ENCODE peak calls at places on chromosomes 16 and 17, in nine cellular contexts. A, K, Z, X, S, F, U, I and N are unnamed samples.

GRCh38 chr17:42133461-42134041 is 10.9 kb downstream of the HSPB9 start:
- DNase-seq in A (no peak), K (no peak), Z (no peak), X (no peak), S (no peak), F (peak; percentile 64), U (no peak), I (no peak), N (peak; percentile 92)

GRCh38 chr16:57568173-57568678 is 25.8 kb downstream of the ADGRG5 start:
- DNase-seq in A (no peak), K (no peak), Z (no peak), X (no peak), S (no peak), F (no peak), U (no peak), I (no peak), N (no peak)

GRCh38 chr16:12461201-12461600 is 342.5 kb downstream of the CPPED1 start:
- DNase-seq in A (no peak), K (no peak), Z (no peak), X (no peak), S (peak; percentile 63), F (no peak), U (no peak), I (no peak), N (no peak)

GRCh38 chr17:72409405-72410002 is 288.7 kb downstream of the SOX9 start:
- DNase-seq in A (no peak), K (no peak), Z (no peak), X (no peak), S (no peak), F (no peak), U (no peak), I (no peak), N (no peak)

GRCh38 chr16:31382485-31383161 is 10.5 kb upstream of the ITGAD start:
- DNase-seq in A (peak; percentile 49), K (peak; percentile 60), Z (peak; percentile 31), X (peak; percentile 94), S (peak; percentile 6), F (peak; percentile 68), U (no peak), I (peak; percentile 67), N (peak; percentile 17)

GRCh38 chr16:17529982-17530760 is 59.4 kb upstream of the XYLT1 start:
- DNase-seq in A (no peak), K (no peak), Z (no peak), X (no peak), S (no peak), F (peak; percentile 8), U (no peak), I (no peak), N (peak; percentile 3)

GRCh38 chr17:1431631-1432104 is 24.4 kb downstream of the CRK start:
- DNase-seq in A (no peak), K (no peak), Z (no peak), X (no peak), S (no peak), F (no peak), U (no peak), I (no peak), N (no peak)

GRCh38 chr16:84689126-84689525 is 10.7 kb upstream of the USP10 start:
- DNase-seq in A (peak; percentile 93), K (no peak), Z (peak; percentile 89), X (no peak), S (peak; percentile 95), F (no peak), U (no peak), I (no peak), N (no peak)

GRCh38 chr17:50212121-50212843 is 10.9 kb upstream of the COL1A1 start:
- DNase-seq in A (peak; percentile 92), K (no peak), Z (no peak), X (no peak), S (peak; percentile 84), F (peak; percentile 41), U (no peak), I (no peak), N (no peak)

GRCh38 chr17:28074010-28074409 is 31.5 kb downstream of the NLK start:
- DNase-seq in A (no peak), K (no peak), Z (no peak), X (no peak), S (no peak), F (no peak), U (no peak), I (no peak), N (no peak)

GRCh38 chr16:30185683-30186421 is 2.5 kb downstream of the CORO1A start:
- DNase-seq in A (no peak), K (no peak), Z (no peak), X (peak; percentile 94), S (no peak), F (peak; percentile 73), U (no peak), I (peak; percentile 63), N (peak; percentile 96)

GRCh38 chr16:67528222-67528869 is at the start of gene RIPOR1:
- DNase-seq in A (peak; percentile 28), K (peak; percentile 42), Z (no peak), X (no peak), S (no peak), F (peak; percentile 62), U (no peak), I (peak; percentile 65), N (no peak)

GRCh38 chr16:67531247-67531646 is 2.6 kb downstream of the RIPOR1 start:
- DNase-seq in A (no peak), K (no peak), Z (no peak), X (no peak), S (no peak), F (no peak), U (no peak), I (no peak), N (no peak)

GRCh38 chr16:67530013-67530939 is 1.6 kb downstream of the RIPOR1 start:
- DNase-seq in A (peak; percentile 73), K (no peak), Z (peak; percentile 68), X (no peak), S (peak; percentile 85), F (peak; percentile 76), U (no peak), I (peak; percentile 65), N (no peak)

GRCh38 chr16:67529639-67530012 is 997 bp downstream of the RIPOR1 start:
- DNase-seq in A (no peak), K (no peak), Z (no peak), X (no peak), S (peak; percentile 25), F (no peak), U (no peak), I (no peak), N (no peak)

GRCh38 chr16:67528870-67529638 is 425 bp downstream of the RIPOR1 start:
- DNase-seq in A (peak; percentile 43), K (peak; percentile 49), Z (no peak), X (no peak), S (peak; percentile 48), F (peak; percentile 48), U (no peak), I (no peak), N (no peak)
- H3K4me3 ChIP-seq in A (peak overlapping the region; percentile 89), K (peak overlapping the region; percentile 73), Z (peak overlapping the region; percentile 78), X (peak overlapping the region; percentile 95), S (peak overlapping the region; percentile 88), F (peak overlapping the region; percentile 68), U (peak overlapping the region; percentile 53), I (peak overlapping the region; percentile 93), N (peak overlapping the region; percentile 57)

DNA sequence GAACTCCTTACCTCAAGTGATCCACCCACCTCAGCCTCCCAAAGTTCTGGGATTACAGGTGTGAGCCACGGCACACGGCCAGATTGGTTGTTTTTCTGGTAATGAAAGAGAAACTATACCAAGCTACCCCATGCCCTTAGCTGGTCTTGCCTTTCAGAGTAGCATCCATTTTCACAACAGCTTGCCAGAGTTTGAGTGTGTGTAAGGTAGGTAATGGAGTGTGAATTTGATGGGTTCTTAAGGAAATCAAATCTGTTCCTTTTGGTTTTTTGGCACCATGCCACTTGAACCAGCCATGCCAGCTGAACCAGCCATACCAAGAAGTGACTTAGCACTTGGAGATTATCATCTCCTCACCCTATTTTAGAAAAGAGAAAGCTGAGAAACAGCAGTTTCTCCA is 5.1 kb downstream of the CALCOCO2 start:
- DNase-seq in A (no peak), K (no peak), Z (no peak), X (no peak), S (no peak), F (no peak), U (no peak), I (peak; percentile 49), N (peak; percentile 33)
- H3K4me3 ChIP-seq in A (no peak overlapping the region), K (no peak overlapping the region), Z (no peak overlapping the region), X (no peak overlapping the region), S (no peak overlapping the region), F (no peak overlapping the region), U (no peak overlapping the region), I (no peak overlapping the region), N (no peak overlapping the region)

GRCh38 chr17:81631482-81631881 is 5.4 kb downstream of the NPLOC4 start:
- DNase-seq in A (no peak), K (no peak), Z (no peak), X (no peak), S (no peak), F (no peak), U (no peak), I (no peak), N (no peak)

GRCh38 chr17:81635973-81636504 is 873 bp downstream of the NPLOC4 start:
- DNase-seq in A (peak; percentile 49), K (no peak), Z (peak; percentile 38), X (no peak), S (peak; percentile 67), F (no peak), U (no peak), I (no peak), N (no peak)

GRCh38 chr17:81638683-81639082 is 1.7 kb downstream of the TSPAN10 start:
- DNase-seq in A (no peak), K (no peak), Z (no peak), X (no peak), S (no peak), F (no peak), U (no peak), I (no peak), N (no peak)

GRCh38 chr17:81636505-81637288 is at the start of the genes NPLOC4 and TSPAN10:
- DNase-seq in A (peak; percentile 79), K (peak; percentile 91), Z (peak; percentile 61), X (peak; percentile 96), S (peak; percentile 75), F (peak; percentile 88), U (no peak), I (peak; percentile 92), N (peak; percentile 68)

DNA sequence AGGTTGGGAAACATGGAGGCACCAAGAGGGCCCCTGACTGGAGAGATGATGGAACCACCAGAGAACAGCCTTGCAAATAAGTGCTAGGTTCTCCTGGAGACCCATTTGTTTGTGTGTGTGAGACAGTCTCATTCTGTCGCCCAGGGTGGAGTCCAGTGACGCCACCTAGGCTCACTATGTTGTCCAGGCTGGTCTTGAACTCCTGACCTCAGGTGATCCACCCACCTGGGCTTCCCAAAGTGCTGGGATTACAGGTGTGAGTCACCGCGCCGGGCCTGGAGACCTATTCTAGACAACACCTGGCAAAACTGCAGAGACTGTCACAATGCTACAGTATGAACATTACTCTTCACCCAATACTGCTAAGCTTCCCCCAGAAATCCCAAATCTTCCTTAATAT is 1.5 kb downstream of the NPLOC4 start:
- DNase-seq in A (no peak), K (no peak), Z (no peak), X (no peak), S (no peak), F (peak; percentile 50), U (no peak), I (no peak), N (no peak)
- H3K4me3 ChIP-seq in A (peak overlapping the region; percentile 91), K (peak overlapping the region; percentile 79), Z (peak overlapping the region; percentile 88), X (peak overlapping the region; percentile 95), S (peak overlapping the region; percentile 77), F (peak overlapping the region; percentile 79), U (no peak overlapping the region), I (peak overlapping the region; percentile 65), N (peak overlapping the region; percentile 97)

DNA sequence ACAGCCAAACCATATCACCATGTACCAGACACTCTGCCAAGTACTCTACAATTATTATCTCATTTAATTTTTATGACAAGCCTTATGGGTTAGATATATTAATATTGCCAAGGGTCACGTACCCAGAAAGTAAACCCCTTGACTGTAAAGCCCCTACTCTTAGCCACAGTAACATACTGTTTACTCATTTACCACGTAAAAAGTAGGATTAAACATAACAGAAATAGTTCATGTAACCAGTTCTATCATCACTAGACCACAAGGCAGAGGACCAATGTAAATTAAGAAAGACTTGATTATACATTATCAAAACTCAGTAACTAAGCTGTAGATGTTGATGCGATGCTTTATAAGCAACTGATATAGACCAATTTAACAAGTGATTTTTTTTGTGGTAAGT is 101.5 kb upstream of the CNTNAP4 start:
- DNase-seq in A (no peak), K (no peak), Z (no peak), X (no peak), S (no peak), F (no peak), U (no peak), I (no peak), N (no peak)
- H3K4me3 ChIP-seq in A (no peak overlapping the region), K (no peak overlapping the region), Z (no peak overlapping the region), X (no peak overlapping the region), S (no peak overlapping the region), F (no peak overlapping the region), U (no peak overlapping the region), I (no peak overlapping the region), N (no peak overlapping the region)